ENCODE peak calls at places on chromosomes 13 and 19, in four cellular contexts. D is IMR-90, G is H9, M is mesendoderm. H is an unnamed sample.

GRCh38 chr19:19094513-19094912 is 30.7 kb downstream of the SLC25A42 start:
- DNase-seq in G (no peak), D (no peak), M (no peak), H (no peak)

GRCh38 chr13:19634129-19634740 is 776 bp downstream of the MPHOSPH8 start:
- DNase-seq in D (peak), G (no peak), M (peak), H (no peak)

GRCh38 chr13:33787051-33787591 is 30.8 kb upstream of the RFC3 start:
- DNase-seq in G (no peak), D (no peak), M (no peak), H (no peak)

GRCh38 chr19:5356918-5357317 is 16.3 kb upstream of the PTPRS start:
- DNase-seq in D (no peak), G (no peak), M (no peak), H (no peak)

GRCh38 chr13:98992355-98992754 is 14.5 kb upstream of the DOCK9 start:
- DNase-seq in M (no peak), G (no peak), D (peak), H (no peak)

GRCh38 chr19:13993554-13994308 is 12.4 kb downstream of the RFX1 start:
- DNase-seq in G (no peak), D (no peak), M (peak), H (no peak)

GRCh38 chr19:43777163-43777700 is 3.5 kb downstream of the KCNN4 start:
- DNase-seq in D (peak), M (no peak), G (no peak), H (no peak)

GRCh38 chr13:101596803-101597202 is 144.3 kb downstream of the ITGBL1 start:
- DNase-seq in G (no peak), M (no peak), D (no peak), H (no peak)

GRCh38 chr19:10087296-10088061 is 1.4 kb downstream of the SHFL start:
- DNase-seq in G (no peak), M (no peak), D (no peak), H (no peak)

GRCh38 chr13:105370011-105370645 is 1165.3 kb downstream of the EFNB2 start:
- DNase-seq in M (no peak), D (no peak), G (no peak), H (no peak)

GRCh38 chr13:62293081-62293480 is 877.4 kb upstream of the PCDH20 start:
- DNase-seq in D (peak), M (no peak), G (no peak), H (no peak)

GRCh38 chr13:65470781-65471180 is 1759.4 kb downstream of the PCDH9 start:
- DNase-seq in G (no peak), D (peak), M (no peak), H (no peak)

GRCh38 chr13:78910147-78910546 is 251.2 kb upstream of the OBI1 start:
- DNase-seq in M (no peak), G (no peak), D (no peak), H (no peak)

GRCh38 chr13:113897161-113897560 is 33.3 kb upstream of the GAS6 start:
- DNase-seq in D (peak), G (no peak), M (peak), H (no peak)

DNA sequence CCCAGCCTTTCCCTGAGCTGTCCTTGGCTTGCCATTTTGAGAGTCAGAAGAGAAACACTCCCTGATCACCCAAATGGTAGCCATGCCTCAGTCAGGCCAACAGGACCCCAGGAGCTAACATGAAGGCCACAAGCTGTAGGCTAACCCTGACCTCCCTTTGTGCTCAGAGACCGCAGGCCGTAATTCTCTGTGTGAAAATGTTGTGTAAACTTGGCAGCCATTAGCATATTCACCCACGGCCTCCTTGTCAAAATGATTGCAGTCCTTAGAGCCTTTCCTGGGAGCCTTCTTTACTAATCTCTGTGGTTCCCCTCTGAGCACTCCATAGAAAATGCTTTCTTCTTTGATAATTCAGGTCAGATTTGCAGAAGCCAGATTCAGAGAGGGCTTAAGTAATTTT is 418.9 kb downstream of the COG6 start:
- DNase-seq in M (peak), D (no peak), G (no peak), H (no peak)
- H3K27ac ChIP-seq in M (no peak), D (no peak), G (no peak), H (no peak)

GRCh38 chr19:1256646-1257474 is 8.5 kb downstream of the MIDN start:
- DNase-seq in D (no peak), G (no peak), M (no peak), H (no peak)
- H4K8ac ChIP-seq in D (no peak), G (no peak), M (no peak), H (no peak)

DNA sequence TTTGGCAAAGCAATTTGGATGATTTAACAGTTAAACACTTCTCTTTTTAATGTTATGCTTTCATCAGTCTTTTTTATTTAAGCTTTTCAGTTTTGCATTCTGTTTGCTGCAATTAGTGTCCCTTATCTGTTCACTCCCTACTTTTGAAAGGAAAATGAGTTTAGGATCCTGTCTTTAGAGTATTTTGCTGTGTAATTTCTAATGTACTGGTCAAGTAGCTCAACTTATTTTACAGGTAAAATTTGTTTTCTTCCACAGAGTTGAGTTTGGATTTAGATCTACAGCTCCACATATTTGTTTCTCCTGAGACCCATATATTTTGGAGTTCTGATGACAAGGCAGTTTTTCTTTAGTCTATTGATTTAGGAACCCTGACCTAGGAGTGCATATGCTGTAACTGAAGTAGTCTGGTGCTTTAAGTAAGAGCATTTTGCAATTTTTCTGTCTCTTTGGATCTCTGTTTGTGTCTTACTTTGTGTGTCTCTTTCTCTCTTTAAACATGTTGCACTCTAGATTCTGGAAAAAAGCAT is 19.4 kb upstream of the SPRY2 start:
- DNase-seq in M (no peak), D (no peak), G (no peak), H (no peak)
- H3K27ac ChIP-seq in M (no peak), D (no peak), G (no peak), H (peak)

GRCh38 chr19:17027428-17027816 is 812 bp upstream of the CPAMD8 start:
- DNase-seq in D (no peak), G (no peak), M (no peak), H (no peak)

GRCh38 chr19:17026041-17026658 is 460 bp downstream of the CPAMD8 start:
- DNase-seq in D (no peak), M (peak), G (no peak), H (no peak)

GRCh38 chr19:17023805-17024204 is 2.8 kb downstream of the CPAMD8 start:
- DNase-seq in G (no peak), D (no peak), M (no peak), H (no peak)

GRCh38 chr19:17025361-17025760 is 1.2 kb downstream of the CPAMD8 start:
- DNase-seq in D (no peak), G (no peak), M (no peak), H (no peak)

DNA sequence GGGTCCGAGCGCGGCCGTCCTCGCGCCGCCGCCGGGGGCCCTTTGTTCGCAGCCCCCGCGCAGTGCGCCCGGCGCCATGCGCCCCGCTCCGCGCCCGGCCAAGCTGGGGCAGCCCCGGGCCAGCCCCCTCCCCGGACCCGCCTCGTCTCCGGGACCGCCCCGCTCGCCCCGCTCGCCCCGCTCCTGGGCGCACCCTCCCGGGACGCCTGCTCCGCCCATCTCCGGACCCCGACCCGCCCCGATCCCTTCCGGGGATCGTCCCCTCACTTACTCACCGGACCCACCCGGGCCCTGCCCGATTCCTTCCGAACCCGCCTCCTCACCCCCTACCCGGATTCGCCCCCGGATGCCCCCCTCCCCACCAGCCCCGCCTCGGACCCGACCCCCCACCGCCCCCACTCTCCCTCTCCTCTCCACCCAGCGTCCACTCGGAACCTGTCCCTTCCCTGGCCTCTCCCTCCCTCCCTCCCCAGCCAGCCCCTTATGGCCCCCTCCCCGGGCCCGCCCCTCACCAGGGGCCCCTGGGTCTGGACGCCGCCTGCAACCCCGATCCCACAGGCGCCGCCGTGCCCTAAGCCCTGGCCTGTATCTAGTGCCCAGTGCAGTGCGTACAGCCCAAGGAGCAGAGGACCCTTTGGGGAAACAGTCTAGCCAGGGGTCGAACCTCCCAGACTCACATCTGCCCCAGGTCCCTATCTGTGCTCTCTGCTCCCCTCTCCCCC is at the start of gene CPAMD8:
- DNase-seq in M (no peak), G (peak), D (no peak), H (peak)
- H4K8ac ChIP-seq in M (no peak), G (no peak), D (no peak), H (no peak)

GRCh38 chr13:111283457-111283856 is 37.0 kb upstream of the TEX29 start:
- DNase-seq in M (no peak), D (no peak), G (no peak), H (no peak)

GRCh38 chr13:111283991-111284390 is 36.5 kb upstream of the TEX29 start:
- DNase-seq in G (no peak), D (no peak), M (no peak), H (no peak)

GRCh38 chr13:111281751-111282311 is 38.6 kb upstream of the TEX29 start:
- DNase-seq in G (no peak), D (peak), M (no peak), H (no peak)

GRCh38 chr13:111282425-111282824 is 38.0 kb upstream of the TEX29 start:
- DNase-seq in G (no peak), M (no peak), D (no peak), H (no peak)

GRCh38 chr13:111282997-111283396 is 37.4 kb upstream of the TEX29 start:
- DNase-seq in D (no peak), G (no peak), M (no peak), H (no peak)
- H3K27ac ChIP-seq in D (no peak), G (no peak), M (no peak), H (no peak)

H was measured in neuronal stem cell.